ENCODE peak calls at places on chromosomes 16 and 17, in four cellular contexts. One of them, this sample, is unnamed.
A peak's percentile ranks its signal among the peaks of the same experiment; 100 is the strongest.

GRCh38 chr16:81752225-81752875 is 26.7 kb upstream of the PLCG2 start:
- DNase-seq in substantia nigra: no peak
- DNase-seq in Daoy: peak; percentile 43
- DNase-seq in body of pancreas: no peak
- DNase-seq in this sample: no peak

GRCh38 chr17:72666519-72666874 is 426.0 kb downstream of the SLC39A11 start:
- DNase-seq in Daoy: no peak
- DNase-seq in substantia nigra: no peak
- DNase-seq in body of pancreas: no peak
- DNase-seq in this sample: no peak

GRCh38 chr16:56401482-56401881 is 23.9 kb downstream of the AMFR start:
- DNase-seq in Daoy: no peak
- DNase-seq in substantia nigra: no peak
- DNase-seq in body of pancreas: no peak
- DNase-seq in this sample: no peak

GRCh38 chr17:69810326-69811035 is 264.5 kb upstream of the KCNJ16 start:
- DNase-seq in body of pancreas: no peak
- DNase-seq in substantia nigra: no peak
- DNase-seq in Daoy: no peak
- DNase-seq in this sample: no peak

GRCh38 chr16:46947900-46948547 is 25.4 kb downstream of the DNAJA2 start:
- DNase-seq in Daoy: peak; percentile 23
- DNase-seq in body of pancreas: no peak
- DNase-seq in substantia nigra: no peak
- DNase-seq in this sample: peak; percentile 38

GRCh38 chr16:88865310-88865709 is 1.1 kb downstream of the PABPN1L start:
- DNase-seq in substantia nigra: no peak
- DNase-seq in body of pancreas: no peak
- DNase-seq in Daoy: no peak
- DNase-seq in this sample: no peak

GRCh38 chr17:50950002-50950877 is 84.1 kb upstream of the TOB1 start:
- DNase-seq in Daoy: peak; percentile 68
- DNase-seq in body of pancreas: peak; percentile 78
- DNase-seq in substantia nigra: peak; percentile 69
- DNase-seq in this sample: peak; percentile 48

GRCh38 chr16:3825103-3825502 is 55.4 kb downstream of the CREBBP start:
- DNase-seq in body of pancreas: no peak
- DNase-seq in Daoy: peak; percentile 15
- DNase-seq in substantia nigra: no peak
- DNase-seq in this sample: no peak

GRCh38 chr16:18788828-18789514 is 1.2 kb downstream of the RPS15A start:
- DNase-seq in Daoy: no peak
- DNase-seq in body of pancreas: no peak
- DNase-seq in substantia nigra: no peak
- DNase-seq in this sample: no peak

GRCh38 chr17:7029659-7030058 is 6.2 kb upstream of the SLC16A13 start:
- DNase-seq in Daoy: no peak
- DNase-seq in substantia nigra: no peak
- DNase-seq in body of pancreas: no peak
- DNase-seq in this sample: peak; percentile 65

GRCh38 chr17:79028496-79029326 is 4.7 kb downstream of the C1QTNF1 start:
- DNase-seq in Daoy: no peak
- DNase-seq in substantia nigra: no peak
- DNase-seq in body of pancreas: no peak
- DNase-seq in this sample: no peak